ENCODE peak calls at places on chromosomes 3 and 15, in seven cellular contexts. M, I, R, N, U, F and V are unnamed samples.

GRCh38 chr15:36265422-36265821 is 314.0 kb upstream of the CDIN1 start:
- DNase-seq in I (no peak), F (no peak), N (no peak), U (no peak), R (no peak), M (no peak), V (no peak)

GRCh38 chr3:104960579-104960978 is 406.1 kb upstream of the ALCAM start:
- DNase-seq in I (no peak), U (no peak), M (peak; percentile 41), N (peak; percentile 6), F (no peak), R (no peak), V (no peak)

GRCh38 chr3:188788621-188789081 is 383.1 kb upstream of the TPRG1 start:
- DNase-seq in U (no peak), I (no peak), F (no peak), R (no peak), N (peak; percentile 96), M (peak; percentile 98), V (peak; percentile 69)

GRCh38 chr3:96700322-96701315 is 113.8 kb upstream of the EPHA6 start:
- DNase-seq in F (no peak), R (no peak), U (no peak), M (no peak), N (no peak), I (no peak), V (no peak)

GRCh38 chr15:99671926-99672701 is 61.1 kb downstream of the LYSMD4 start:
- DNase-seq in N (no peak), I (no peak), M (no peak), F (no peak), U (no peak), R (no peak), V (no peak)

GRCh38 chr3:198107840-198108734 is 148.1 kb downstream of the LMLN start:
- DNase-seq in I (no peak), N (no peak), R (no peak), M (peak; percentile 6), F (no peak), U (no peak), V (no peak)

GRCh38 chr3:42803800-42804112 is 534 bp downstream of the HIGD1A start:
- DNase-seq in U (peak; percentile 51), M (peak; percentile 29), F (no peak), N (no peak), I (peak; percentile 51), R (peak; percentile 37), V (no peak)

GRCh38 chr3:158352551-158352950 is 218.4 kb upstream of the MLF1 start:
- DNase-seq in R (no peak), M (no peak), U (no peak), N (peak; percentile 20), I (no peak), F (no peak), V (peak; percentile 4)

GRCh38 chr3:182814419-182815160 is 21.3 kb downstream of the ATP11B start:
- DNase-seq in N (peak; percentile 3), M (no peak), F (no peak), U (peak; percentile 20), I (no peak), R (no peak), V (no peak)

GRCh38 chr3:184320099-184320445 is 5.7 kb downstream of the EIF4G1 start:
- DNase-seq in U (peak; percentile 100), N (peak; percentile 98), I (peak; percentile 96), F (peak; percentile 98), R (peak; percentile 97), M (peak; percentile 96), V (peak; percentile 89)

GRCh38 chr15:64224508-64224907 is 61.7 kb upstream of the PPIB start:
- DNase-seq in R (no peak), F (no peak), U (peak; percentile 9), I (peak; percentile 61), M (peak; percentile 53), N (peak; percentile 77), V (peak; percentile 56)

GRCh38 chr3:186821429-186822367 is 15.4 kb upstream of the RFC4 start:
- DNase-seq in F (no peak), M (peak; percentile 71), N (peak; percentile 75), I (no peak), R (no peak), U (no peak), V (peak; percentile 14)

GRCh38 chr15:82798104-82798503 is 7.8 kb downstream of the FSD2 start:
- DNase-seq in F (no peak), I (no peak), M (no peak), U (no peak), R (no peak), N (no peak), V (no peak)

GRCh38 chr3:105845488-105845887 is 23.3 kb downstream of the CBLB start:
- DNase-seq in I (no peak), M (no peak), N (no peak), U (no peak), R (no peak), F (no peak), V (no peak)

GRCh38 chr3:156483961-156484787 is 70.7 kb downstream of the SSR3 start:
- DNase-seq in F (no peak), I (no peak), N (peak; percentile 83), R (no peak), U (peak; percentile 7), M (peak; percentile 93), V (no peak)

GRCh38 chr3:47542614-47543173 is 29.2 kb upstream of the ELP6 start:
- DNase-seq in U (no peak), F (peak; percentile 41), N (peak; percentile 60), R (peak; percentile 75), M (peak; percentile 84), I (no peak), V (no peak)

GRCh38 chr3:44883213-44883955 is 9.0 kb downstream of the TGM4 start:
- DNase-seq in F (no peak), U (no peak), M (no peak), I (no peak), N (peak; percentile 34), R (no peak), V (no peak)
- TF ChIP-seq CTCF in F (no peak), U (no peak), M (no peak), I (no peak), N (no peak), R (no peak), V (no peak)

GRCh38 chr3:53730565-53730964 is 115.7 kb downstream of the CHDH start:
- DNase-seq in N (peak; percentile 30), U (peak; percentile 80), I (peak; percentile 70), M (peak; percentile 36), R (peak; percentile 80), F (peak; percentile 23), V (no peak)

GRCh38 chr3:53729130-53729529 is 117.1 kb downstream of the CHDH start:
- DNase-seq in I (no peak), N (peak; percentile 47), R (no peak), F (no peak), M (no peak), U (no peak), V (peak; percentile 34)

GRCh38 chr3:53733433-53733832 is 112.8 kb downstream of the CHDH start:
- DNase-seq in N (no peak), F (no peak), R (no peak), I (no peak), M (peak; percentile 15), U (no peak), V (no peak)

GRCh38 chr3:53729618-53730017 is 116.6 kb downstream of the CHDH start:
- DNase-seq in U (peak; percentile 28), F (no peak), N (no peak), R (no peak), M (no peak), I (no peak), V (no peak)

DNA sequence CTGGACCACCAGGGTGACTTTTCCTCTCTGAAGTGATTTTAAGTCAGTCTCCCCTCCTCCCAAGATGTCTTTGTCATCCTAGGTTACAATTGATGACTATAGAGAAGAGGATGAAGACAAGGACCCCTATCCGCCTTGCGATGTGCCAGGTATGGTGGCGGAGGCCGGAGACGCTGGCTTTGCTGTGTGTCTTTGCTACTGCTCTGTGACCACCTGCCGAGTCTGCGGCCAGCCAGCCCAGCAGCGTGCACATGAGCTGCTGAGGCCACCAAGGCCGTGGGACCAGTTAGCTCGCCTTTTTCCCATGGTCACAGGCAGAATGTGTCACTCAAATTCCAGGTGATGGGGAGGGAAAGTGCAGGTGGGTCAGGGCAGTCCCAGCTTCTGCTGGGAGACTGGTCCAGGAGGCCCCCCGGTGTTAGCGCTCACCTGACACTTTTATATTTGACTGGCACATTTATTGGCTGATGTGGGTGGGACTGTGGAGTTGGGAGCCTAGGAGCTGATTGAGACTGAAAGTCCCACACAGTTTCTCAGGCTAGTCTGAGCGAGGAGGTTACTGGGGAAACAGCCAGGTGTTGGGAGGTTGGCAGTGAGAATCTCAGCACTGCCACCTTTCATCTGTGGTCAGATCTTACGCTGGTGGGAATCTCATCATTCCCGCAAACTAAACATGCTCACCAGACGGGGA is 114.1 kb downstream of the CHDH start:
- DNase-seq in N (no peak), U (no peak), R (no peak), F (no peak), M (no peak), I (no peak), V (no peak)
- H3K4me3 ChIP-seq in N (no peak overlapping the region), U (no peak overlapping the region), R (no peak overlapping the region), F (no peak overlapping the region), M (no peak overlapping the region), I (no peak overlapping the region), V (no peak overlapping the region)

DNA sequence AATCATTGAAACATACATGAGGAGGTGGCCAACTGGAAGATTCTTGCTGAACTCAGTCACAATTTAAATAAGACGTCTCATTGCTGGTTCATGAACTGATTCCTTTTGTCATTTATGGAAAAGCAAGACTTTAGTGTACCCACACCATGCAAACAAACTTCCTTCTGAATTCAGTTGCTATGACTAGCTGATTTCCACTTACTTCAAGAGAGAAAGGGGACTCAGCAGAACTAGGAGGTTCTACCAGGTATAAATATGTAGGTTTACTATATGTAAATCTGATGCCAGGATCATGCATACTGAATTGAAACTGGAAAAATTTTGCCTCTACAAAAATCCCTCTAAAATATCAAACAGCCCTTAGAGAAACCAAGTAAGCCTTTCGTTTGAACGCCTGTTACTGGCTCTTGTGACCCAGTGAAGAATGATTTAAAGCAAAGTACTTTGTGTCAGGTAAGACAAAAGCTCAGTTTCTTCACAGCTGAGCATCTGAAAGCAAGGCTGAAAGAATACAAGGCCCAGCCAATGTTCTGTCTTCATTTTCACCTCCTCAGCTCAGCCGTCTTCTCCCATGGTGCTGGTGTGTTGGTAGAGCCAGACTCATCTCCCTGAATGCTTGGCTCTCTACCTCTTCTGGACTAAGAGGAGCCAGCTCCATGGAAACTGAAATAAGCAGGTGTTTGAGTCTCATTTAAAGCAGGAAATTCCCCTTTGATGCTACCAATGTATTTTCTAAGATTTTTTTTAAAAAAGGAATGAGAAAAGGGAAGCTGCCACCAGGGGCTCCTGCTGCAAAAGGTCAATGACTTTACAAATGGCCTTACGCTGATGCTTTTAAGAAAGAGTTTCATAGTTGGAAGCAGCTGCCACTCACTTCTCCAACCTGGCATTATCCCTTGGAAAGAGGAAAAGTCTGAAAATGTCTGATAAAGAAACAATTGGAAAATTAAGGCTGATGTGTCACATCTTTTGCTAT is 301.6 kb downstream of the EFHB start:
- DNase-seq in N (no peak), M (no peak), F (no peak), I (no peak), U (no peak), R (no peak), V (no peak)
- TF ChIP-seq CTCF in N (no peak), M (no peak), F (no peak), I (no peak), U (no peak), R (no peak), V (no peak)

GRCh38 chr3:9951598-9951961 is 628 bp downstream of the PRRT3 start:
- DNase-seq in U (no peak), F (no peak), R (no peak), I (no peak), M (no peak), N (no peak), V (no peak)
- H3K4me3 ChIP-seq in U (no peak overlapping the region), F (peak overlapping the region; percentile 64), R (peak overlapping the region; percentile 78), I (peak overlapping the region; percentile 25), M (peak overlapping the region; percentile 22), N (peak overlapping the region; percentile 55), V (peak overlapping the region; percentile 67)